ENCODE peak calls at places on chromosome 1, in five cellular contexts. D is CD8-positive, alpha-beta T cell; E is endodermal cell; L is fibroblast of lung; V is OCI-LY7. U is an unnamed sample.

GRCh38 chr1:23899070-23899469 is 14.1 kb downstream of the CNR2 start:
- DNase-seq in D (no peak), E (no peak), L (no peak), V (no peak), U (no peak)

GRCh38 chr1:48332115-48332514 is 109.6 kb downstream of the SLC5A9 start:
- DNase-seq in D (no peak), E (no peak), L (no peak), V (no peak), U (no peak)

GRCh38 chr1:218463194-218464156 is 118.3 kb downstream of the TGFB2 start:
- DNase-seq in D (no peak), E (no peak), L (peak; percentile 74), V (no peak), U (no peak)

GRCh38 chr1:10806966-10807365 is 10.5 kb upstream of the CASZ1 start:
- DNase-seq in D (no peak), E (no peak), L (no peak), V (no peak), U (no peak)

GRCh38 chr1:109438798-109439297 is 12.6 kb upstream of the PSMA5 start:
- DNase-seq in D (no peak), E (no peak), L (peak; percentile 98), V (no peak), U (no peak)

GRCh38 chr1:59815892-59816291 is 1.1 kb downstream of the HOOK1 start:
- DNase-seq in D (no peak), E (no peak), L (no peak), V (no peak), U (no peak)

GRCh38 chr1:214658175-214658574 is 55.2 kb downstream of the CENPF start:
- DNase-seq in D (no peak), E (no peak), L (no peak), V (no peak), U (no peak)

GRCh38 chr1:8866792-8867415 is 11.6 kb downstream of the ENO1 start:
- DNase-seq in D (no peak), E (peak; percentile 38), L (no peak), V (no peak), U (no peak)

GRCh38 chr1:182617075-182617429 is 12.9 kb upstream of the RGS16 start:
- DNase-seq in D (no peak), E (no peak), L (no peak), V (no peak), U (no peak)

GRCh38 chr1:71650126-71650525 is 569.3 kb upstream of the ZRANB2 start:
- DNase-seq in D (no peak), E (no peak), L (peak; percentile 79), V (no peak), U (no peak)

GRCh38 chr1:21941370-21941769 is 4.3 kb upstream of the HSPG2 start:
- DNase-seq in D (no peak), E (no peak), L (no peak), V (no peak), U (no peak)

GRCh38 chr1:33232716-33233115 is 23.6 kb upstream of the ZNF362 start:
- DNase-seq in D (no peak), E (no peak), L (no peak), V (no peak), U (no peak)

GRCh38 chr1:3777078-3777547 is 4.6 kb downstream of the SMIM1 start:
- DNase-seq in D (no peak), E (peak; percentile 45), L (no peak), V (no peak), U (no peak)

GRCh38 chr1:165484532-165484931 is 39.6 kb upstream of the RXRG start:
- DNase-seq in D (no peak), E (no peak), L (no peak), V (no peak), U (no peak)

DNA sequence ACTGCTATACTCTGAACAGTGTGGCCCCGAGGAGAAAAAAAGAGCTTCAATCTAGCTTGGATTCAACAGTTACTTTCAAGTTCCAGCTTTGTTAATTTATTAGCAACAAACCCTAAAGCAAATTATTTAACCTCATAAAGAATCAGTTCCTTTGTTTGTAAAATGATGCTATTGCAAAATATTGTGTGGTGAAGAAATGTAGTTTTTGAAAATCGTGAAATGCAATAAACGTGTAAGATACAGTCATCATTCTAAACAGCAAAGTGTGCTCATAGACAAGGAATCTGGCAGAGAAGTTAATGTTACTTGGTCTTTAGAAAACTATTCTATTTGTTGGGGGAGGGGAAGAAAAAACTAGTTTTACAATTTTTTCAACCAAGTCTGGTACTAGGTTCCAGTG is 297.6 kb upstream of the ADGRL4 start:
- DNase-seq in D (no peak), E (no peak), L (peak; percentile 80), V (no peak), U (no peak)
- H3K9me3 ChIP-seq in D (no peaks in the 10 kb centered on the region), E (no peaks in the 10 kb centered on the region), L (no peaks in the 10 kb centered on the region), V (no peaks in the 10 kb centered on the region), U (no peaks in the 10 kb centered on the region)

GRCh38 chr1:227574926-227575325 is 11.6 kb downstream of the ZNF678 start:
- DNase-seq in D (no peak), E (no peak), L (no peak), V (no peak), U (no peak)
- H3K9me3 ChIP-seq in D (peaks cover 7% of the 10 kb centered on the region), E (peaks cover 37% of the 10 kb centered on the region), L (no peaks in the 10 kb centered on the region), V (peaks cover 67% of the 10 kb centered on the region), U (peaks cover 17% of the 10 kb centered on the region)

GRCh38 chr1:111199329-111199728 is 1.1 kb downstream of the DENND2D start:
- DNase-seq in D (peak; percentile 64), E (no peak), L (no peak), V (no peak), U (no peak)

GRCh38 chr1:111199881-111200801 is at the start of gene DENND2D:
- DNase-seq in D (peak; percentile 76), E (no peak), L (no peak), V (no peak), U (no peak)

GRCh38 chr1:111200802-111201161 is 336 bp upstream of the DENND2D start:
- DNase-seq in D (no peak), E (no peak), L (no peak), V (no peak), U (no peak)

GRCh38 chr1:111197598-111198289 is 2.7 kb downstream of the DENND2D start:
- DNase-seq in D (peak; percentile 75), E (peak; percentile 91), L (no peak), V (peak; percentile 57), U (peak; percentile 62)

GRCh38 chr1:111198836-111199235 is 1.6 kb downstream of the DENND2D start:
- DNase-seq in D (peak; percentile 58), E (no peak), L (no peak), V (no peak), U (no peak)
- H3K9me3 ChIP-seq in D (no peaks in the 10 kb centered on the region), E (no peaks in the 10 kb centered on the region), L (no peaks in the 10 kb centered on the region), V (no peaks in the 10 kb centered on the region), U (no peaks in the 10 kb centered on the region)

GRCh38 chr1:226365166-226365565 is 42.7 kb downstream of the PARP1 start:
- DNase-seq in D (no peak), E (no peak), L (no peak), V (no peak), U (no peak)

GRCh38 chr1:226369110-226369509 is 38.8 kb downstream of the PARP1 start:
- DNase-seq in D (no peak), E (no peak), L (no peak), V (peak; percentile 78), U (no peak)

GRCh38 chr1:226364129-226364899 is 43.6 kb downstream of the PARP1 start:
- DNase-seq in D (no peak), E (no peak), L (peak; percentile 23), V (no peak), U (no peak)

GRCh38 chr1:226365831-226366231 is 42.1 kb downstream of the PARP1 start:
- DNase-seq in D (no peak), E (no peak), L (peak; percentile 51), V (no peak), U (no peak)

GRCh38 chr1:226366290-226366689 is 41.6 kb downstream of the PARP1 start:
- DNase-seq in D (no peak), E (no peak), L (peak; percentile 41), V (no peak), U (no peak)
- H3K9me3 ChIP-seq in D (no peaks in the 10 kb centered on the region), E (no peaks in the 10 kb centered on the region), L (no peaks in the 10 kb centered on the region), V (no peaks in the 10 kb centered on the region), U (no peaks in the 10 kb centered on the region)

DNA sequence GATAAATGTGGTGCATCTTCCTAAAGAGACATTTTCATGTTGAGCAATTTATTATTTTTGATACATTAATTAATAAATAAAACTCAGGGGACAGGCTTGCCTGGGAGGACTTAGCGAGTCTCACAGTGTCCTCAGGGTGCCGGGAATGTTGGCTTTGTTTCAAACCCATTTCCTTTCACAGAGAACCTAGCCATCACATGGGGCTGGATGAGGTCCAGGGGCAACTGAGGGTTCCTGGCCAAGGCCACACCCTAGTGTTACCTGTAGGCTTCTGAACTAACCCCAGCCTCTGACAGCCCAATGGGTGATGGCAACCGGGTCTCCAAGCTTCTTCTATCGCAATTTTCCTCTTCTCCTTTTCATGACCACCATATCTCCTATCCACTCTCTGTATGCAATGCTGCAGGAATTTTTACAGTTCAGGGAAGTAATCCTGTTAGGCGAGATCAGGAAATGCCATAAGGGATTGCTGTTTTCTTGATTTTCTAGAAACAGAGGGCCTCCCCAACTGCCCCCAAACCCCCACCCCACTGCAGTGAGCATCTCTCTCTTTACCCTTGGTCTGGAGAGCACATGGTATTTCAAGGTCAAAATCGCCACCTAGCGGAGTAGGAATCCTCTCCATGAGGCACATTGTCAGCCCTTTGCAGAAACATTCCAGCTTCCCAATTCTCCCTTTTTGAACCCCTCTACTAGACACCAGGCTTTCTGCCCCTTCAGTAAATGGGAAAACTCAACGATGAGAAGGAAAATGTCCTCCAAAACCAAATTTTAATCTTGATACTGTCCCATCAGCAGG is 22.1 kb upstream of the SMYD3 start:
- DNase-seq in D (no peak), E (peak; percentile 47), L (no peak), V (no peak), U (no peak)
- H3K9me3 ChIP-seq in D (peaks cover 4% of the 10 kb centered on the region), E (peaks cover 34% of the 10 kb centered on the region), L (no peaks in the 10 kb centered on the region), V (no peaks in the 10 kb centered on the region), U (peaks cover 12% of the 10 kb centered on the region)

DNA sequence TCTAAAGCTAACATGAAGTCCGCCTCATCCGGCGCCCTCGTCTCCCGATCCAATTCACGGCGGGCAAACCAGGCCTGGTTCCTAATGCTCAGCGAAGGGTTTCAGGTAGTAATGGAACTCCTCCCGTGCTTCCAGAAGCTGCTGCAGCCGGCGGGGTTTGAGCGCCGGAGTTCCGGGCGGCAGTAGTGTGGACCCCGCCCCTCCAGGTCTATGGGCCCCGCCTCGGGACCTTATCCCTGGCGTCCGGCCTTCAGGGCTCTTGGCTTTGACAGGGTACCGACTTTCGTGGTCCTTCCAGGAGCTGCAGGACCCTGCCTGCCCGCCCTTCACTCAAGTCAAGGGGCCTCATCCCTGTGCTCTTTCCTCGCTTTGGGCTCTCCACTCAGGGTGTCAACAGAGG is 304.1 kb downstream of the FAM72C start:
- DNase-seq in D (no peak), E (no peak), L (no peak), V (no peak), U (no peak)
- H3K9me3 ChIP-seq in D (no peaks in the 10 kb centered on the region), E (peaks cover 46% of the 10 kb centered on the region), L (no peaks in the 10 kb centered on the region), V (no peaks in the 10 kb centered on the region), U (no peaks in the 10 kb centered on the region)

DNA sequence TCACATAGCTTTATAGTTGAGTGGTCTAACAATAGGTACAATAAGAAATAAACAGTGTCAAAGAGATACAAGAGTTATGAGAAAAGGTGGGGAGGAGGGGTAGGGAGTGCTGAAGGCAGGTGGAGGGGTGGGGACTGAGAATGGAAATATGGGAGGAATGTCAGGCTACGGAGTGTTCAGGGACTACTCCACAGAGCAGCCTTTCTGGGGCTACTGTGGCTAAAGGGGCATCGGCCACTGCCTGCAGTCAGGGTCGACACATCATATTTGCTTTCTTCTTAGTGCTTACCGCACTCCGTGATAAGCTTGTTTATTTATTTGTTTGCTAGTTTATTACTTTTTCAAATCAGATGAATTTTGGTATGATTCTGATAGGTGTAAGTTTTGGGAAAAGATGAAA is 34.4 kb upstream of the CRNN start:
- DNase-seq in D (no peak), E (no peak), L (no peak), V (no peak), U (no peak)
- H3K9me3 ChIP-seq in D (no peaks in the 10 kb centered on the region), E (peaks cover 73% of the 10 kb centered on the region), L (no peaks in the 10 kb centered on the region), V (no peaks in the 10 kb centered on the region), U (no peaks in the 10 kb centered on the region)

U was measured in CD4-positive, CD25-positive, alpha-beta regulatory T cell.